ENCODE peak calls at places on chromosome 14, in five cellular contexts. S, G, N, H and O are unnamed samples.

GRCh38 chr14:95500201-95500681 is 16.2 kb downstream of the SYNE3 start:
- DNase-seq in S (no peak), G (no peak), H (no peak), N (no peak), O (no peak)

GRCh38 chr14:21057803-21058675 is at the start of gene RNASE8:
- DNase-seq in N (no peak), S (no peak), H (peak; percentile 73), G (peak; percentile 28), O (no peak)

GRCh38 chr14:59175404-59175803 is 13.1 kb upstream of the DAAM1 start:
- DNase-seq in N (no peak), S (no peak), H (no peak), G (no peak), O (no peak)

GRCh38 chr14:78445275-78445674 is 275.1 kb downstream of the NRXN3 start:
- DNase-seq in S (no peak), N (no peak), G (no peak), H (no peak), O (no peak)

GRCh38 chr14:30725763-30726162 is 103.6 kb downstream of the SCFD1 start:
- DNase-seq in S (no peak), H (no peak), N (no peak), G (no peak), O (no peak)

GRCh38 chr14:38065101-38065762 is 142.5 kb upstream of the SSTR1 start:
- DNase-seq in N (no peak), H (no peak), G (no peak), S (no peak), O (no peak)

GRCh38 chr14:81459912-81460311 is 59.8 kb upstream of the STON2 start:
- DNase-seq in G (no peak), N (no peak), H (no peak), S (no peak), O (no peak)

GRCh38 chr14:23242076-23242475 is 4.3 kb downstream of the RNF212B start:
- DNase-seq in N (no peak), S (no peak), G (no peak), H (no peak), O (no peak)

GRCh38 chr14:103705158-103705523 is 10.1 kb downstream of the XRCC3 start:
- DNase-seq in N (no peak), G (no peak), S (no peak), H (no peak), O (no peak)

GRCh38 chr14:65173973-65174693 is 71.8 kb upstream of the MAX start:
- DNase-seq in S (no peak), N (no peak), G (no peak), H (no peak), O (no peak)